ENCODE peak calls at places on chromosomes 7 and 10, in four cellular contexts. H is HCT116, A is right atrium auricular region, B is left ventricle myocardium inferior. R is an unnamed sample. For H3K4me1, the result is how much of the 10 kb centered on the place peaks cover.

GRCh38 chr10:21808525-21808924 is 195.0 kb downstream of the DNAJC1 start:
- DNase-seq in H (no peak), A (no peak), B (no peak), R (no peak)

GRCh38 chr10:68090586-68090985 is 15.5 kb upstream of the HERC4 start:
- DNase-seq in H (no peak), A (no peak), B (no peak), R (no peak)

GRCh38 chr10:73359492-73359891 is 828 bp upstream of the CFAP70 start:
- DNase-seq in H (no peak), A (no peak), B (no peak), R (no peak)

GRCh38 chr10:35016009-35016408 is 74.1 kb downstream of the CUL2 start:
- DNase-seq in H (no peak), A (no peak), B (no peak), R (no peak)

GRCh38 chr10:37732685-37733084 is 124.7 kb downstream of the ZNF248 start:
- DNase-seq in H (no peak), A (no peak), B (no peak), R (no peak)

GRCh38 chr7:66055321-66055956 is 20.2 kb upstream of the ASL start:
- DNase-seq in H (no peak), A (no peak), B (no peak), R (no peak)

GRCh38 chr10:103968441-103969391 is 1.8 kb downstream of the SLK start:
- DNase-seq in H (no peak), A (no peak), B (no peak), R (no peak)

GRCh38 chr7:142389544-142389943 is 131.7 kb upstream of the PRSS58 start:
- DNase-seq in H (no peak), A (no peak), B (no peak), R (no peak)

GRCh38 chr10:69839696-69840345 is 38.1 kb downstream of the COL13A1 start:
- DNase-seq in H (no peak), A (no peak), B (no peak), R (peak)

GRCh38 chr7:104127204-104127603 is 80.6 kb downstream of the ORC5 start:
- DNase-seq in H (no peak), A (no peak), B (no peak), R (no peak)

GRCh38 chr10:90920986-90921643 is at the start of gene ANKRD1:
- DNase-seq in H (peak), A (peak), B (peak), R (peak)

GRCh38 chr7:26334171-26334570 is 42.5 kb downstream of the SNX10 start:
- DNase-seq in H (no peak), A (no peak), B (no peak), R (no peak)

GRCh38 chr10:43686414-43686813 is 37.7 kb upstream of the ZNF32 start:
- DNase-seq in H (no peak), A (no peak), B (no peak), R (no peak)

GRCh38 chr7:25368599-25368998 is 140.3 kb upstream of the NPVF start:
- DNase-seq in H (no peak), A (no peak), B (no peak), R (no peak)

GRCh38 chr7:116710764-116711452 is 38.9 kb downstream of the MET start:
- DNase-seq in H (no peak), A (no peak), B (no peak), R (no peak)

GRCh38 chr10:114686013-114686412 is 27.9 kb upstream of the ABLIM1 start:
- DNase-seq in H (no peak), A (no peak), B (no peak), R (no peak)

GRCh38 chr10:132411561-132412253 is 14.7 kb downstream of the PWWP2B start:
- DNase-seq in H (no peak), A (no peak), B (no peak), R (no peak)

GRCh38 chr7:50781371-50781770 is 1.3 kb downstream of the GRB10 start:
- DNase-seq in H (no peak), A (no peak), B (no peak), R (no peak)

GRCh38 chr7:40899651-40900507 is 765.1 kb downstream of the SUGCT start:
- DNase-seq in H (no peak), A (no peak), B (no peak), R (no peak)

GRCh38 chr7:157194948-157195347 is 56.2 kb downstream of the UBE3C start:
- DNase-seq in H (peak), A (no peak), B (no peak), R (no peak)

GRCh38 chr10:89442347-89442746 is 28.0 kb downstream of the IFIT5 start:
- DNase-seq in H (no peak), A (no peak), B (no peak), R (no peak)

GRCh38 chr7:156582591-156583123 is 57.9 kb upstream of the RNF32 start:
- DNase-seq in H (no peak), A (no peak), B (no peak), R (no peak)

GRCh38 chr7:221996-222715 is 29.8 kb downstream of the FAM20C start:
- DNase-seq in H (no peak), A (no peak), B (no peak), R (no peak)

GRCh38 chr7:16649196-16649595 is 3.2 kb downstream of the BZW2 start:
- DNase-seq in H (no peak), A (no peak), B (no peak), R (no peak)

GRCh38 chr10:13990918-13991317 is 339.8 kb downstream of the FRMD4A start:
- DNase-seq in H (no peak), A (no peak), B (peak), R (peak)

GRCh38 chr10:87664276-87664687 is 4.6 kb downstream of the PAPSS2 start:
- DNase-seq in H (no peak), A (no peak), B (no peak), R (no peak)
- H3K4me3 ChIP-seq in H (no peak), A (no peak), B (no peak), R (no peak)

DNA sequence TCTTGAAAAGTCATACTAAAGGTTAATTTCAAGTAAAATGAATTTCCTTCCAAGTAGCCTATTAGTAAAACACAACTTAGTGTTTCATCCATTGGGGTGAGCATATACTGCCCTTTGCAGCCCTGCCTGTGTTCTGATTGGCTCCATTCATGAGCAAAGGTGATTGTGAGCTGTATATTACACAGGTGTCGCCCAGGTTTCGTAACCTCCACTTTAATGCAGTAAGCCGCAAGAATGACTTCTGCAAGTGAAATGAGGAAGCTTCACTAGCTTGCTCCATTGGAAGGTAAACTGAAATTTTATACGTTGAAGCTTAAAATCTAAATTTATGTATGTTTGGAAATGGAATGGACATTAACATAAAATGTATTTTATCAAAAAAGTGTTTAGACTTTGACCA is 24.4 kb downstream of the MTURN start:
- DNase-seq in H (no peak), A (no peak), B (no peak), R (no peak)
- H3K4me1 ChIP-seq in H (under half), A (under half), B (under half), R (under half)

DNA sequence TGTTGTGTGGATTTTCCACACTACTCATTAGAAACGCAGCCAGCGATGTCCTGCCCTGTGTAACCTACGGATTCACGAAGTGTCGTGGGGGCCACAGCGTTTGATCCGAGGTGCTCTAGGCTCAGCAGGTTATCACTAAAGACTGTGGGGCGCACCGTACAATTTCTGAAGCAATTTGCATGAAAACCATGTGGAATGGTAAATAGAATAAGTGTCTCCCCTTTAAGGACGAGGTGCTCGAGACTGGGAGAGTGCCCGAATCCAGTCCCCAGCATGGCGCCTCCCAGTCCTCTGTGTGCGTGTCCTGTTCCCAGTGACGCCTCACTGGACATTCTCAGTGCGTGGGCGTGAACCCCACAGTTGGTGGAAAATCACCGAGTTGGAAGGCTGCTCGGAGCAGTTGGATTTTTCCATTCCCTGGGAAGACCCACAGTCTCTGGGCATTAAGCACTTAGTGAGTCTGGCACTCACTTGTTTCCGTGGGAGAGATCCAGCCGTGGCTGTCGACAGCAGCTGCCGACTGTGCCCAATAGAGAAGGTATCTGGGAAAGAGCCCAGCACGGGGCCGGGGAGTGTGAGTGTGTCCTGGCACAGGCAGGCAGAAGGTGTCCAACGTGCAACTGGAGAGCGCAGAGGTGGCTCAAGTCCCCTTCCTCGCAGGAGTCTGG is 37.0 kb downstream of the PFKP start:
- DNase-seq in H (no peak), A (peak), B (peak), R (no peak)
- H3K27ac ChIP-seq in H (no peak), A (peak), B (peak), R (no peak)

DNA sequence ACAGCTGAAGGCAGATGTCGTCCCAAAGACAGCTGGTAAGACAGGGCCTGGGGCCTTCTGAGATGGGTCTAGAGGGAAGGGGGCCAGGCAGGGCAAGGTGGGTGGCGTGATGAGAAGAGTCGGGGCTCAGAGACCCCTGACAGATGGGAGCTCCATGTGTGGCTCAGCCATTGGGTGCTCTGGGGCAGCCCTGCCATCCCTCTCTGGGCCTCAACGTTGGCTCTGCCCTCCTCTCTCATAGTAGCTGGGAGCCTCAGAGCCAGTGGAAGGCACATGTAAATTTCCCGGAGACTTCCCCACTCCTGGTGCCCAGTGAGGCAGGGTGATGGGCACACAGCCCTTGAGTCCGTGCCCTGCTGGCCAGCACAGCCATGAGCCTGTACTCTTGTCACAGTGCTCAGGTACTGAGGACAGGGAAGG is 1.8 kb downstream of the PPIF start:
- DNase-seq in H (no peak), A (peak), B (no peak), R (no peak)
- H3K4me3 ChIP-seq in H (peak), A (no peak), B (peak), R (peak)